ENCODE peak calls at places on chromosomes 7 and 10, in four cellular contexts. V, Q, X and C are unnamed samples.

GRCh38 chr7:1004018-1004880 is 21.3 kb downstream of the CYP2W1 start:
- DNase-seq in V (no peak), Q (no peak), X (no peak), C (no peak)

GRCh38 chr7:149284850-149285580 is 23.0 kb downstream of the ZNF783 start:
- DNase-seq in V (peak; percentile 99), Q (peak; percentile 86), X (peak; percentile 97), C (peak; percentile 95)

GRCh38 chr7:52085610-52086009 is 769.0 kb upstream of the COBL start:
- DNase-seq in V (no peak), Q (no peak), X (no peak), C (no peak)

GRCh38 chr10:110456523-110457091 is 41.1 kb upstream of the DUSP5 start:
- DNase-seq in V (no peak), Q (no peak), X (peak; percentile 35), C (no peak)

GRCh38 chr7:116522247-116522646 is 2.6 kb upstream of the CAV1 start:
- DNase-seq in V (no peak), Q (no peak), X (no peak), C (no peak)

GRCh38 chr10:76397210-76397881 is 965.9 kb downstream of the LRMDA start:
- DNase-seq in V (no peak), Q (no peak), X (peak; percentile 69), C (no peak)

GRCh38 chr10:77800738-77801266 is 125.8 kb downstream of the DLG5 start:
- DNase-seq in V (no peak), Q (no peak), X (no peak), C (no peak)

GRCh38 chr7:64892666-64893269 is 10.3 kb upstream of the ZNF273 start:
- DNase-seq in V (no peak), Q (no peak), X (no peak), C (no peak)

GRCh38 chr7:85454904-85455303 is 268.0 kb upstream of the SEMA3D start:
- DNase-seq in V (no peak), Q (no peak), X (no peak), C (no peak)

GRCh38 chr7:24290004-24290641 is 6.1 kb downstream of the NPY start:
- DNase-seq in V (peak; percentile 81), Q (peak; percentile 5), X (no peak), C (no peak)

GRCh38 chr7:80189638-80190037 is 55.0 kb downstream of the GNAI1 start:
- DNase-seq in V (no peak), Q (no peak), X (no peak), C (no peak)

GRCh38 chr10:3811331-3811870 is 26.4 kb upstream of the KLF6 start:
- DNase-seq in V (peak; percentile 64), Q (no peak), X (no peak), C (no peak)

GRCh38 chr7:37806152-37806551 is 42.2 kb upstream of the NME8 start:
- DNase-seq in V (no peak), Q (no peak), X (no peak), C (no peak)

GRCh38 chr7:107999814-108000560 is 3.0 kb downstream of the LAMB1 start:
- DNase-seq in V (no peak), Q (no peak), X (no peak), C (no peak)

GRCh38 chr10:88108115-88108610 is 244.7 kb downstream of the PTEN start:
- DNase-seq in V (no peak), Q (no peak), X (no peak), C (no peak)

GRCh38 chr7:67021260-67021659 is 24.6 kb downstream of the TYW1 start:
- DNase-seq in V (no peak), Q (no peak), X (no peak), C (no peak)

GRCh38 chr7:286278-286677 is 3.7 kb upstream of the FOXL3 start:
- DNase-seq in V (no peak), Q (no peak), X (no peak), C (no peak)

GRCh38 chr10:1576467-1577259 is 160.7 kb downstream of the ADARB2 start:
- DNase-seq in V (no peak), Q (no peak), X (peak; percentile 39), C (no peak)

GRCh38 chr10:68594405-68594804 is 34.3 kb downstream of the TET1 start:
- DNase-seq in V (no peak), Q (no peak), X (peak; percentile 65), C (no peak)

GRCh38 chr7:120586561-120586960 is 271.4 kb downstream of the TSPAN12 start:
- DNase-seq in V (no peak), Q (no peak), X (no peak), C (no peak)

GRCh38 chr10:99337261-99337905 is 8.2 kb downstream of the CNNM1 start:
- DNase-seq in V (no peak), Q (no peak), X (no peak), C (peak; percentile 12)

GRCh38 chr7:155377837-155378579 is 79.9 kb upstream of the EN2 start:
- DNase-seq in V (no peak), Q (no peak), X (no peak), C (no peak)

GRCh38 chr7:15555385-15555859 is 6.4 kb downstream of the AGMO start:
- DNase-seq in V (no peak), Q (no peak), X (no peak), C (no peak)

GRCh38 chr10:50993817-50994251 is 80.5 kb upstream of the PRKG1 start:
- DNase-seq in V (no peak), Q (no peak), X (no peak), C (no peak)

GRCh38 chr7:98548981-98549380 is 68.1 kb upstream of the NPTX2 start:
- DNase-seq in V (no peak), Q (no peak), X (no peak), C (no peak)

GRCh38 chr7:104962781-104963180 is 51.2 kb upstream of the KMT2E start:
- DNase-seq in V (no peak), Q (no peak), X (no peak), C (no peak)